ENCODE peak calls at places on chromosomes 16 and 17, in eight cellular contexts. L is aorta; D is IMR-90; W is OCI-LY7; Q is heart left ventricle; R is CD8-positive, alpha-beta T cell; X is A549; M is ascending aorta. C is an unnamed sample.

GRCh38 chr17:49252148-49252682 is 21.6 kb upstream of the PHOSPHO1 start:
- DNase-seq in L (no peak), D (no peak), W (no peak), Q (no peak), R (no peak), X (peak; percentile 59), M (peak; percentile 10), C (peak; percentile 56)

GRCh38 chr17:9529033-9529748 is 46.4 kb downstream of the STX8 start:
- DNase-seq in L (no peak), D (peak; percentile 56), W (peak; percentile 6), Q (no peak), R (no peak), X (peak; percentile 55), M (no peak), C (no peak)

GRCh38 chr16:61296305-61296704 is 739.9 kb downstream of the CDH8 start:
- DNase-seq in L (no peak), D (no peak), W (no peak), Q (no peak), R (no peak), X (no peak), M (no peak), C (no peak)

GRCh38 chr17:47733414-47734288 is 615 bp downstream of the TBX21 start:
- DNase-seq in L (peak; percentile 42), D (no peak), W (no peak), Q (no peak), R (no peak), X (no peak), M (no peak), C (no peak)

GRCh38 chr16:12412890-12413289 is 390.8 kb downstream of the CPPED1 start:
- DNase-seq in L (no peak), D (no peak), W (no peak), Q (no peak), R (no peak), X (no peak), M (no peak), C (no peak)

GRCh38 chr16:1953734-1954133 is 755 bp downstream of the RPL3L start:
- DNase-seq in L (no peak), D (no peak), W (no peak), Q (no peak), R (no peak), X (no peak), M (no peak), C (peak; percentile 43)

GRCh38 chr17:8151120-8151640 is 1.0 kb downstream of the PER1 start:
- DNase-seq in L (peak; percentile 96), D (peak; percentile 90), W (peak; percentile 89), Q (peak; percentile 97), R (peak; percentile 85), X (no peak), M (peak; percentile 85), C (peak; percentile 93)

GRCh38 chr16:10754941-10755340 is 11.3 kb downstream of the NUBP1 start:
- DNase-seq in L (no peak), D (peak; percentile 82), W (no peak), Q (no peak), R (no peak), X (no peak), M (no peak), C (no peak)

GRCh38 chr17:45147581-45148182 is 593 bp upstream of the HEXIM1 start:
- DNase-seq in L (peak; percentile 89), D (peak; percentile 97), W (peak; percentile 98), Q (peak; percentile 85), R (peak; percentile 52), X (peak; percentile 99), M (no peak), C (peak; percentile 89)

GRCh38 chr17:58577696-58578095 is 63.3 kb upstream of the MTMR4 start:
- DNase-seq in L (peak; percentile 55), D (peak; percentile 36), W (peak; percentile 79), Q (peak; percentile 34), R (no peak), X (peak; percentile 70), M (no peak), C (peak; percentile 55)
- H3K4me3 ChIP-seq in L (no peak overlapping the region), D (no peak overlapping the region), W (no peak overlapping the region), Q (no peak overlapping the region), R (no peak overlapping the region), X (no peak overlapping the region), M (no peak overlapping the region), C (no peak overlapping the region)

GRCh38 chr17:39063681-39064069 is 87.8 kb downstream of the PLXDC1 start:
- DNase-seq in L (no peak), D (peak; percentile 12), W (no peak), Q (no peak), R (no peak), X (no peak), M (no peak), C (no peak)
- H3K27ac ChIP-seq in L (no peak overlapping the region), D (no peak overlapping the region), W (no peak overlapping the region), Q (no peak overlapping the region), R (no peak overlapping the region), X (no peak overlapping the region), M (peak overlapping the region; percentile 19), C (no peak overlapping the region)

GRCh38 chr17:2706911-2707510 is 4.6 kb downstream of the CLUH start:
- DNase-seq in L (peak; percentile 39), D (no peak), W (no peak), Q (no peak), R (no peak), X (no peak), M (no peak), C (peak; percentile 44)
- H3K4me1 ChIP-seq in L (no peaks in the 10 kb centered on the region), D (peaks cover 27% of the 10 kb centered on the region), W (peaks cover 24% of the 10 kb centered on the region), Q (peaks cover 45% of the 10 kb centered on the region), R (peaks cover 38% of the 10 kb centered on the region), X (peaks cover 48% of the 10 kb centered on the region), M (peaks cover 19% of the 10 kb centered on the region), C (peaks cover 40% of the 10 kb centered on the region)

GRCh38 chr16:8944113-8944765 is 19.5 kb downstream of the USP7 start:
- DNase-seq in L (no peak), D (no peak), W (peak; percentile 84), Q (no peak), R (no peak), X (no peak), M (no peak), C (no peak)
- H3K4me3 ChIP-seq in L (no peak overlapping the region), D (no peak overlapping the region), W (peak overlapping the region; percentile 57), Q (no peak overlapping the region), R (no peak overlapping the region), X (no peak overlapping the region), M (no peak overlapping the region), C (peak overlapping the region; percentile 20)

GRCh38 chr17:78748730-78749317 is 33.2 kb downstream of the CYTH1 start:
- DNase-seq in L (peak; percentile 79), D (peak; percentile 24), W (peak; percentile 53), Q (peak; percentile 64), R (peak; percentile 61), X (no peak), M (peak; percentile 65), C (peak; percentile 85)
- H3K27ac ChIP-seq in L (no peak overlapping the region), D (no peak overlapping the region), W (peak overlapping the region; percentile 42), Q (peak overlapping the region; percentile 58), R (peak overlapping the region; percentile 69), X (no peak overlapping the region), M (peak overlapping the region; percentile 32), C (peak overlapping the region; percentile 73)

C was measured in lower lobe of right lung.